ENCODE peak calls at places on chromosomes 7 and 10, in ten cellular contexts. F, J, D, U, Q, X, W, H, I and P are unnamed samples.

GRCh38 chr7:73338321-73338720 is 10.4 kb downstream of the FKBP6 start:
- DNase-seq in F (no peak), J (peak; percentile 87), D (no peak), U (no peak), Q (peak; percentile 15), X (no peak), W (no peak), H (no peak), I (no peak), P (no peak)

GRCh38 chr10:2980791-2981360 is 86.5 kb upstream of the PFKP start:
- DNase-seq in F (no peak), J (peak; percentile 44), D (no peak), U (no peak), Q (no peak), X (no peak), W (no peak), H (no peak), I (peak; percentile 25), P (no peak)

GRCh38 chr7:68288099-68288498 is 1291.5 kb downstream of the TYW1 start:
- DNase-seq in F (no peak), J (no peak), D (no peak), U (no peak), Q (no peak), X (no peak), W (no peak), H (no peak), I (no peak), P (no peak)

GRCh38 chr10:42930516-42931205 is 146.2 kb upstream of the RET start:
- DNase-seq in F (no peak), J (no peak), D (no peak), U (no peak), Q (no peak), X (no peak), W (peak; percentile 55), H (no peak), I (no peak), P (no peak)

GRCh38 chr10:51425431-51425830 is 274.0 kb downstream of the CSTF2T start:
- DNase-seq in F (no peak), J (peak; percentile 75), D (no peak), U (peak; percentile 15), Q (no peak), X (no peak), W (no peak), H (no peak), I (no peak), P (no peak)

GRCh38 chr10:29105516-29106215 is 183.2 kb upstream of the LYZL1 start:
- DNase-seq in F (no peak), J (peak; percentile 87), D (no peak), U (no peak), Q (peak; percentile 37), X (no peak), W (no peak), H (no peak), I (no peak), P (no peak)

GRCh38 chr10:52746169-52746568 is 26.4 kb downstream of the MBL2 start:
- DNase-seq in F (no peak), J (no peak), D (no peak), U (no peak), Q (no peak), X (no peak), W (no peak), H (no peak), I (no peak), P (no peak)

GRCh38 chr10:121154846-121155245 is 303.7 kb downstream of the WDR11 start:
- DNase-seq in F (no peak), J (peak; percentile 60), D (no peak), U (no peak), Q (no peak), X (no peak), W (no peak), H (no peak), I (no peak), P (peak; percentile 33)

GRCh38 chr7:43099750-43100149 is 12.7 kb upstream of the HECW1 start:
- DNase-seq in F (no peak), J (no peak), D (no peak), U (no peak), Q (no peak), X (no peak), W (no peak), H (no peak), I (no peak), P (no peak)

GRCh38 chr7:43110790-43111362 is 1.6 kb upstream of the HECW1 start:
- DNase-seq in F (no peak), J (no peak), D (no peak), U (no peak), Q (no peak), X (no peak), W (no peak), H (peak; percentile 74), I (peak; percentile 12), P (no peak)

GRCh38 chr7:43105521-43106120 is 6.8 kb upstream of the HECW1 start:
- DNase-seq in F (no peak), J (no peak), D (no peak), U (no peak), Q (no peak), X (no peak), W (no peak), H (no peak), I (no peak), P (no peak)

GRCh38 chr7:43108255-43109011 is 4.0 kb upstream of the HECW1 start:
- DNase-seq in F (peak; percentile 88), J (peak; percentile 72), D (peak; percentile 62), U (peak; percentile 66), Q (no peak), X (peak; percentile 9), W (peak; percentile 78), H (peak; percentile 75), I (peak; percentile 55), P (peak; percentile 83)

DNA sequence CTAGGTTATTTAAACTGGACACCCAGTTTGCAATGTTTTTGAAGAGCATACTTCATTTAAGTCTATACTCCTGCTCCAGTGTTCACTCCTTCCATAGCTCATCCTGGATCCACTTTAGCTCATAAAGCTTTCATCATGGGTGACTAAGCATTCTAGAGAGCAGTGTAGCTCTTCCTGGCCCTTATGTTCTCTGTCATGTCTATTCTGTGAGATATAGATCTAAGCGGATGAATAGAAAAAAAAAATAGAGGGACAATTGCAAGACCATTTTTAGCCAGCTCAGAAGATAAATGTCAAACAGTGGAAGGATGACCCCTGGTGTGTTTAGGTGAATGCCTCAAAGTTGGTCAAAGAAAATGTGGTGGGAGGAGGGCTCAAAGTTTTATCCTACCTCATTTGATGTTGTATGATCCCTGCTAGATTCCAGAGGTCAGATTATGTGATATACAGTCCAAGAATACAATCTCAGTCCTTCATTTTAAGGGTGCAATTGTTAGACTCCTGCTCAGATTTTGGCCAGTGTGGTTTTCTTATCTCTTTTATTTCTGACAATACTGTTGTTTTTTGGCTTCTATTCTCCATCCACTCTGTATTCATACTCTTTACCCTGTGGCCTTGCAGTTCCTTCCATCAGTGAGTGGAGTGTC is 7.5 kb upstream of the HECW1 start:
- DNase-seq in F (no peak), J (no peak), D (no peak), U (no peak), Q (no peak), X (no peak), W (no peak), H (no peak), I (no peak), P (no peak)
- TF ChIP-seq CTCF in F (no peak), J (no peak), D (no peak), U (no peak), Q (no peak), X (no peak), W (no peak), H (no peak), I (no peak), P (no peak)

GRCh38 chr10:93039721-93040120 is 20.9 kb upstream of the CYP26C1 start:
- DNase-seq in F (no peak), J (peak; percentile 66), D (no peak), U (no peak), Q (no peak), X (no peak), W (no peak), H (peak; percentile 64), I (peak; percentile 81), P (no peak)
- TF ChIP-seq CTCF in F (no peak), J (peak; percentile 69), D (no peak), U (peak; percentile 37), Q (peak; percentile 70), X (no peak), W (peak; percentile 30), H (peak; percentile 75), I (peak; percentile 77), P (no peak)

GRCh38 chr7:116598846-116599245 is 73.2 kb upstream of the MET start:
- DNase-seq in F (no peak), J (no peak), D (no peak), U (no peak), Q (no peak), X (no peak), W (no peak), H (no peak), I (no peak), P (no peak)

GRCh38 chr7:116595063-116595462 is 70.2 kb downstream of the CAV1 start:
- DNase-seq in F (no peak), J (no peak), D (no peak), U (no peak), Q (no peak), X (no peak), W (no peak), H (no peak), I (no peak), P (no peak)

GRCh38 chr7:116601426-116601825 is 70.6 kb upstream of the MET start:
- DNase-seq in F (no peak), J (no peak), D (no peak), U (no peak), Q (no peak), X (no peak), W (no peak), H (no peak), I (no peak), P (no peak)

GRCh38 chr7:116597384-116597783 is 72.5 kb downstream of the CAV1 start:
- DNase-seq in F (no peak), J (no peak), D (no peak), U (no peak), Q (no peak), X (no peak), W (no peak), H (no peak), I (no peak), P (no peak)

GRCh38 chr7:116598278-116598677 is 73.4 kb downstream of the CAV1 start:
- DNase-seq in F (no peak), J (no peak), D (no peak), U (no peak), Q (no peak), X (no peak), W (no peak), H (no peak), I (peak; percentile 25), P (no peak)
- TF ChIP-seq CTCF in F (no peak), J (peak; percentile 44), D (peak; percentile 22), U (no peak), Q (peak; percentile 13), X (no peak), W (no peak), H (peak; percentile 63), I (peak; percentile 42), P (no peak)

GRCh38 chr7:32030904-32031692 is 39.1 kb downstream of the PDE1C start:
- DNase-seq in F (no peak), J (no peak), D (no peak), U (no peak), Q (no peak), X (no peak), W (no peak), H (no peak), I (peak; percentile 19), P (no peak)

GRCh38 chr7:32032211-32032610 is 38.0 kb downstream of the PDE1C start:
- DNase-seq in F (no peak), J (no peak), D (no peak), U (no peak), Q (no peak), X (no peak), W (no peak), H (no peak), I (no peak), P (no peak)

GRCh38 chr7:32034052-32034451 is 36.2 kb downstream of the PDE1C start:
- DNase-seq in F (no peak), J (no peak), D (no peak), U (no peak), Q (no peak), X (no peak), W (no peak), H (no peak), I (no peak), P (no peak)

GRCh38 chr7:32036557-32036956 is 33.6 kb downstream of the PDE1C start:
- DNase-seq in F (no peak), J (no peak), D (no peak), U (no peak), Q (no peak), X (no peak), W (no peak), H (no peak), I (no peak), P (no peak)

GRCh38 chr7:32033006-32033405 is 37.2 kb downstream of the PDE1C start:
- DNase-seq in F (no peak), J (no peak), D (no peak), U (no peak), Q (no peak), X (no peak), W (no peak), H (no peak), I (no peak), P (no peak)
- TF ChIP-seq CTCF in F (no peak), J (no peak), D (no peak), U (no peak), Q (no peak), X (no peak), W (no peak), H (no peak), I (no peak), P (no peak)